ENCODE peak calls at places on chromosomes 1 and 21, in five cellular contexts. One of them, this sample, is unnamed.

GRCh38 chr1:2541619-2542246 is 11.7 kb upstream of the HES5 start:
- DNase-seq in H1: no peak
- DNase-seq in trophoblast cell: peak
- DNase-seq in neuronal stem cell: no peak
- DNase-seq in IMR-90: no peak
- DNase-seq in this sample: no peak

GRCh38 chr1:36734356-36734755 is 251.6 kb upstream of the CSF3R start:
- DNase-seq in H1: no peak
- DNase-seq in trophoblast cell: no peak
- DNase-seq in neuronal stem cell: no peak
- DNase-seq in IMR-90: no peak
- DNase-seq in this sample: no peak

GRCh38 chr1:16226495-16227179 is 10.3 kb downstream of the CPLANE2 start:
- DNase-seq in H1: peak
- DNase-seq in trophoblast cell: peak
- DNase-seq in neuronal stem cell: no peak
- DNase-seq in IMR-90: no peak
- DNase-seq in this sample: peak

GRCh38 chr1:11960710-11961109 is 19.5 kb upstream of the MFN2 start:
- DNase-seq in H1: no peak
- DNase-seq in trophoblast cell: peak
- DNase-seq in neuronal stem cell: no peak
- DNase-seq in IMR-90: no peak
- DNase-seq in this sample: no peak

GRCh38 chr1:157045251-157046218 is at the start of gene ARHGEF11:
- DNase-seq in H1: peak
- DNase-seq in trophoblast cell: peak
- DNase-seq in neuronal stem cell: peak
- DNase-seq in IMR-90: peak
- DNase-seq in this sample: peak

GRCh38 chr1:28642056-28642846 is 616 bp downstream of the TAF12 start:
- DNase-seq in H1: no peak
- DNase-seq in trophoblast cell: peak
- DNase-seq in neuronal stem cell: peak
- DNase-seq in IMR-90: peak
- DNase-seq in this sample: no peak

GRCh38 chr1:248861621-248862020 is 2.7 kb upstream of the ZNF692 start:
- DNase-seq in H1: no peak
- DNase-seq in trophoblast cell: no peak
- DNase-seq in neuronal stem cell: no peak
- DNase-seq in IMR-90: no peak
- DNase-seq in this sample: no peak

GRCh38 chr1:43655953-43656352 is 6.0 kb downstream of the KDM4A start:
- DNase-seq in H1: no peak
- DNase-seq in trophoblast cell: no peak
- DNase-seq in neuronal stem cell: no peak
- DNase-seq in IMR-90: no peak
- DNase-seq in this sample: no peak

GRCh38 chr1:2443285-2444137 is 31.1 kb upstream of the PEX10 start:
- DNase-seq in H1: peak
- DNase-seq in trophoblast cell: no peak
- DNase-seq in neuronal stem cell: no peak
- DNase-seq in IMR-90: no peak
- DNase-seq in this sample: no peak

GRCh38 chr21:33406493-33406892 is 3.3 kb downstream of the IFNGR2 start:
- DNase-seq in H1: no peak
- DNase-seq in trophoblast cell: peak
- DNase-seq in neuronal stem cell: no peak
- DNase-seq in IMR-90: no peak
- DNase-seq in this sample: no peak

GRCh38 chr1:155166373-155167165 is 6.5 kb downstream of the KRTCAP2 start:
- DNase-seq in H1: peak
- DNase-seq in trophoblast cell: peak
- DNase-seq in neuronal stem cell: peak
- DNase-seq in IMR-90: no peak
- DNase-seq in this sample: peak

GRCh38 chr1:1073743-1074587 is at the start of gene RNF223:
- DNase-seq in H1: no peak
- DNase-seq in trophoblast cell: peak
- DNase-seq in neuronal stem cell: no peak
- DNase-seq in IMR-90: no peak
- DNase-seq in this sample: no peak

GRCh38 chr1:184974086-184974836 is at the start of gene NIBAN1:
- DNase-seq in H1: peak
- DNase-seq in trophoblast cell: peak
- DNase-seq in neuronal stem cell: peak
- DNase-seq in IMR-90: peak
- DNase-seq in this sample: peak
- H3K27ac ChIP-seq in H1: no peak
- H3K27ac ChIP-seq in trophoblast cell: no peak
- H3K27ac ChIP-seq in neuronal stem cell: no peak
- H3K27ac ChIP-seq in IMR-90: peak
- H3K27ac ChIP-seq in this sample: no peak

DNA sequence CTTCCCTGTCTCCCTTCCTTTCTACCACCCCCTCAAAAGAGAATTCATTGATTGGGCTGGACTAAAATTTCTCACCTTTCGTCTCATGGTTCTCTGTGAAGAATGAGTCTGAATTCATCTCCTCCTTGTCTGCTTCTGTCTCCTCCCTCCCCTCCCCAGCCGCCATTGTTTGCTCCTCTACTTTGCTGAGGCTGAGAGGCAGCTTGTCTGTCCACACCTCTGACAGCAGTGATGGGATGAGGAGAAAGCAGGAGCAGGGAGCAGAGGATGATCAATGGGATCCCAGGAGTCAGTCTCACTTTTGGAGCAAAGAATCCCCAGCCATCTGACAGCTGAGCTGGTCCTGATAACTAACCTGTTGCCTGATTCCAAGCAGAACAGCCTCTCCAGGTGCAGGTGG is 2.5 kb downstream of the ILDR2 start:
- DNase-seq in H1: no peak
- DNase-seq in trophoblast cell: no peak
- DNase-seq in neuronal stem cell: no peak
- DNase-seq in IMR-90: no peak
- DNase-seq in this sample: no peak
- H3K4me3 ChIP-seq in H1: no peak
- H3K4me3 ChIP-seq in trophoblast cell: no peak
- H3K4me3 ChIP-seq in neuronal stem cell: no peak
- H3K4me3 ChIP-seq in IMR-90: no peak
- H3K4me3 ChIP-seq in this sample: no peak

GRCh38 chr1:54487571-54488050 is 60.4 kb upstream of the ACOT11 start:
- DNase-seq in H1: peak
- DNase-seq in trophoblast cell: no peak
- DNase-seq in neuronal stem cell: no peak
- DNase-seq in IMR-90: no peak
- DNase-seq in this sample: no peak
- H4K91ac ChIP-seq in H1: peak
- H4K91ac ChIP-seq in trophoblast cell: peak
- H4K91ac ChIP-seq in neuronal stem cell: no peak
- H4K91ac ChIP-seq in IMR-90: peak
- H4K91ac ChIP-seq in this sample: peak

GRCh38 chr21:44998621-44999427 is 59.0 kb downstream of the SLX9 start:
- DNase-seq in H1: no peak
- DNase-seq in trophoblast cell: no peak
- DNase-seq in neuronal stem cell: no peak
- DNase-seq in IMR-90: no peak
- DNase-seq in this sample: no peak
- H3K27ac ChIP-seq in H1: no peak
- H3K27ac ChIP-seq in trophoblast cell: no peak
- H3K27ac ChIP-seq in neuronal stem cell: no peak
- H3K27ac ChIP-seq in IMR-90: no peak
- H3K27ac ChIP-seq in this sample: no peak

DNA sequence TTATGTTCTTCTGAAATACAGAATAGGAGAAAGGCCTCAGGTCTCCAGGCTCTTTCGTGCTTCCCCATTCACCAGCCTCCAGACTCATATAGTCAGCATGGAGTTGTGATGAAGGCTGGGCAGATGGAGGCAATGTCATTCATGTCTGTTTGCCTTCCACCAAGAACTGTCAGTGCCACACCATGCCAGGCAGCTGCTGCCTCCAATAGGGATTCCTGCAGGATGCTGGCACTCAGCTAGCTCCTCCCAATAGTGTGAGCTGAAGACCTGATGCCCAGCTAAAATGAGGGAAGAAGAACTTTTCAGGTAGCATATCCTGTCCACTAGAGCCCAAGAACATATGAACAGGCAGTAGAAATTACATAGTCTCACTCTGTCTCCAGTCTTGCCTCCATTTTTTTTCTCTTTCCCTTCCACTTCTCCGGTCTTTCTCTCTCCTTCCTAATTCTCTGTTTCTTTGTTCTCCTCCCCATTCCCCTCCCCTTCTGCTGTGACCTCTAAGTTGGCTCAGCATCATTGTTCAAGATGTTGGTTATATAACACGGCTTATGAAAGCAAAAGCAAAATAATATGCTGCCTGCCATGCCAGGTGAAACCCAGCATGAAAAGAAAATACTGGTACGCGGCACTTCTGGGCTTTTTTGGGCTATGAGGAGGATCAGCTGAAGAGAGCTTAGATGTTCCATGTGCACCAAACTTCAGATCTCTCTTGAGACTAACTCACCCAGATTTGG is 17.3 kb downstream of the GLUL start:
- DNase-seq in H1: no peak
- DNase-seq in trophoblast cell: no peak
- DNase-seq in neuronal stem cell: no peak
- DNase-seq in IMR-90: no peak
- DNase-seq in this sample: no peak
- H3K4me3 ChIP-seq in H1: no peak
- H3K4me3 ChIP-seq in trophoblast cell: no peak
- H3K4me3 ChIP-seq in neuronal stem cell: no peak
- H3K4me3 ChIP-seq in IMR-90: no peak
- H3K4me3 ChIP-seq in this sample: no peak

This sample was measured in mesenchymal stem cell.